ENCODE peak calls at places on chromosome 5, in four cellular contexts. One of them, this sample, is unnamed.

GRCh38 chr5:43042626-43043399 is 2.7 kb upstream of the ANXA2R start:
- DNase-seq in GM12878: peak; percentile 55
- DNase-seq in GM23338: peak; percentile 55
- DNase-seq in HepG2: no peak
- DNase-seq in this sample: peak; percentile 37

GRCh38 chr5:96408276-96408777 is 24.7 kb downstream of the PCSK1 start:
- DNase-seq in GM12878: no peak
- DNase-seq in GM23338: no peak
- DNase-seq in HepG2: no peak
- DNase-seq in this sample: no peak

GRCh38 chr5:1809416-1810035 is 8.3 kb downstream of the NDUFS6 start:
- DNase-seq in GM12878: no peak
- DNase-seq in GM23338: no peak
- DNase-seq in HepG2: no peak
- DNase-seq in this sample: no peak

GRCh38 chr5:56951131-56951945 is 585 bp downstream of the MIER3 start:
- DNase-seq in GM12878: no peak
- DNase-seq in GM23338: peak; percentile 74
- DNase-seq in HepG2: no peak
- DNase-seq in this sample: peak; percentile 14

GRCh38 chr5:55140908-55141665 is 18.9 kb upstream of the GPX8 start:
- DNase-seq in GM12878: no peak
- DNase-seq in GM23338: no peak
- DNase-seq in HepG2: no peak
- DNase-seq in this sample: no peak

GRCh38 chr5:176700239-176700847 is 53.1 kb downstream of the TSPAN17 start:
- DNase-seq in GM12878: no peak
- DNase-seq in GM23338: peak; percentile 70
- DNase-seq in HepG2: no peak
- DNase-seq in this sample: peak; percentile 47

GRCh38 chr5:150302301-150303069 is at the start of gene ARSI:
- DNase-seq in GM12878: no peak
- DNase-seq in GM23338: peak; percentile 93
- DNase-seq in HepG2: no peak
- DNase-seq in this sample: peak; percentile 32

GRCh38 chr5:147965712-147966111 is 59.4 kb upstream of the C5orf46 start:
- DNase-seq in GM12878: no peak
- DNase-seq in GM23338: no peak
- DNase-seq in HepG2: no peak
- DNase-seq in this sample: no peak

GRCh38 chr5:1175801-1176472 is 25.5 kb upstream of the SLC6A19 start:
- DNase-seq in GM12878: no peak
- DNase-seq in GM23338: no peak
- DNase-seq in HepG2: no peak
- DNase-seq in this sample: no peak

GRCh38 chr5:115349001-115349817 is 52.8 kb upstream of the CCDC112 start:
- DNase-seq in GM12878: no peak
- DNase-seq in GM23338: no peak
- DNase-seq in HepG2: peak; percentile 69
- DNase-seq in this sample: peak; percentile 13

GRCh38 chr5:136985785-136986475 is 513.2 kb downstream of the SPOCK1 start:
- DNase-seq in GM12878: no peak
- DNase-seq in GM23338: no peak
- DNase-seq in HepG2: no peak
- DNase-seq in this sample: no peak

GRCh38 chr5:149410721-149411432 is 31.8 kb upstream of the IL17B start:
- DNase-seq in GM12878: no peak
- DNase-seq in GM23338: no peak
- DNase-seq in HepG2: peak; percentile 30
- DNase-seq in this sample: no peak

GRCh38 chr5:38069360-38069759 is 189.0 kb upstream of the EGFLAM start:
- DNase-seq in GM12878: no peak
- DNase-seq in GM23338: no peak
- DNase-seq in HepG2: peak; percentile 75
- DNase-seq in this sample: no peak

GRCh38 chr5:78633710-78634109 is 14.9 kb downstream of the LHFPL2 start:
- DNase-seq in GM12878: no peak
- DNase-seq in GM23338: no peak
- DNase-seq in HepG2: no peak
- DNase-seq in this sample: no peak

GRCh38 chr5:174409070-174409469 is 315.3 kb upstream of the MSX2 start:
- DNase-seq in GM12878: no peak
- DNase-seq in GM23338: peak; percentile 46
- DNase-seq in HepG2: no peak
- DNase-seq in this sample: peak; percentile 5

GRCh38 chr5:174412374-174412773 is 312.0 kb upstream of the MSX2 start:
- DNase-seq in GM12878: no peak
- DNase-seq in GM23338: no peak
- DNase-seq in HepG2: no peak
- DNase-seq in this sample: no peak

GRCh38 chr5:174411513-174411819 is 312.9 kb upstream of the MSX2 start:
- DNase-seq in GM12878: no peak
- DNase-seq in GM23338: no peak
- DNase-seq in HepG2: no peak
- DNase-seq in this sample: no peak

GRCh38 chr5:174409971-174410370 is 314.4 kb upstream of the MSX2 start:
- DNase-seq in GM12878: no peak
- DNase-seq in GM23338: no peak
- DNase-seq in HepG2: no peak
- DNase-seq in this sample: no peak

DNA sequence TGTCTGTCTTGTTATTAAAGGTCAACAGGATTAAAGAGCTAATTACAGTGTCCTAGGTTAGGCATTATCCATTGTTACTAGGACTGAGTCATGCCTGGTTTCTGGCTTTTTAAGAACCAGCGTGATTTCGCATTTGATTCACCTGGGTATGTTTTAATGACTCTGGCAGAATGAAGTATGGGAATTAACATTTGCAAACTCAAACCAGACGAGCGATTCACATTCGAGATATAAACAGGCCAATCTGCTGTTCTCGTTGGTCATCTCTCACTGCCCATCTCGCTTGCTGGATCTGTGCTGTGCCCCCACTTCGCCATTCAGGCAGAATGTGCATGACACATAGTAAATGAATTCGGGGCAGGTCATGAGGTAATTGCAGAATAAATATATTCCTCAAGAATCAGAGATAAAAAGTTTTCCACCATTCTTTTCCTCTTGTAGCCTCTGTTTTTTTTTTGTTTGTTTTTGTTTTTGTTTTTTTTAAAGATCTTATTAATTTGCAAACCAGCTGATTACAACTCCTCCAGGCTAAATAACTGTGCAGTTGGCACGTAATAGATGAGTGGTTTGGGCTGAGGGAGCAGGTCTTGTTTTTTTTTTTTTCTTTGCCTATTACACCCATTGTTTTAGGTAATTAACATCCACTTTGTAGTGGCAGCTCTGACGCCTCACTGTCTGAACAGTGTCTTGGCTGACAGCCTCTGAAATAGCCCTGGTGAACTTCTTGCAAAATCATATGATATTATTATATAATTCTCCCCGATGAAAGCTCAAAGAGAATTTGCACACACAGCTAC is 313.5 kb upstream of the MSX2 start:
- DNase-seq in GM12878: no peak
- DNase-seq in GM23338: no peak
- DNase-seq in HepG2: no peak
- DNase-seq in this sample: no peak
- TF ChIP-seq POLR2AphosphoS5 in GM12878: no peak
- TF ChIP-seq POLR2AphosphoS5 in GM23338: no peak
- TF ChIP-seq POLR2AphosphoS5 in HepG2: no peak
- TF ChIP-seq POLR2AphosphoS5 in this sample: no peak

DNA sequence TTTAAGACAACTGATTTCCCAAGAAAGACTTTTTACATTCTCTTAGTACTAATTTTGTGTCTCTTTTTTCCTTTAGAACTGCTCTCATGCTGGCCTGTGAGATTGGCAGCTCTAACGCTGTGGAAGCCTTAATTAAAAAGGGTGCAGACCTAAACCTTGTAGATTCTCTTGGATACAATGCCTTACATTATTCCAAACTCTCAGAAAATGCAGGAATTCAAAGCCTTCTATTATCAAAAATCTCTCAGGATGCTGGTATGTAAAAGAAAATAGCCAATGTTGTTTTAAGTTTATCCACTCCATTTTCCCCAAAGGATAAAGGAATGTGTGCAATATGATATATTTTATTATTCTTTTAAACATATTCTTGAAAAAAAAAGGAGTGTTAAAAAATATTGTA is 27.3 kb upstream of the TTC23L start:
- DNase-seq in GM12878: no peak
- DNase-seq in GM23338: no peak
- DNase-seq in HepG2: no peak
- DNase-seq in this sample: no peak
- TF ChIP-seq JUNB in GM12878: no peak
- TF ChIP-seq JUNB in GM23338: no peak
- TF ChIP-seq JUNB in HepG2: no peak
- TF ChIP-seq JUNB in this sample: no peak

DNA sequence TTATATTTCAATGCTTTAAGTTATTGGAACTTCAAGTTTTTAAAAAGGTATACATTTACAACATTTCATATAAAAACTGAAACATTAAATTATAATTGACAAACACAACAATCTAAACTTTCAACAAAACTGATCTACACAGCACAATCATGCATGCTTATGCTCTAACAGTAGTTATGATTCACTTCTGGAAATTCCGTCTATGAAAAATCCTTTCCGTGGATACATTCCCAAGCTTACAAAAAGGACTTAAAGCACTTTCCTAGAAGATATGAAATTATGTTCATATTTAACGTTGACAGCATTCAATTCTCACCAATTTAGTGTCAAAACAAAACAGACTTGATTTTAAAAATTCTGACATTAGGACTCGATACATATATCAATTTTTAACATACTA is 3.7 kb downstream of the HNRNPH1 start:
- DNase-seq in GM12878: no peak
- DNase-seq in GM23338: no peak
- DNase-seq in HepG2: no peak
- DNase-seq in this sample: no peak
- TF ChIP-seq POLR2AphosphoS5 in GM12878: no peak
- TF ChIP-seq POLR2AphosphoS5 in GM23338: no peak
- TF ChIP-seq POLR2AphosphoS5 in HepG2: no peak
- TF ChIP-seq POLR2AphosphoS5 in this sample: no peak

GRCh38 chr5:107826311-107827000 is 155.7 kb upstream of the EFNA5 start:
- DNase-seq in GM12878: no peak
- DNase-seq in GM23338: peak; percentile 91
- DNase-seq in HepG2: no peak
- DNase-seq in this sample: no peak
- TF ChIP-seq JUNB in GM12878: no peak
- TF ChIP-seq JUNB in GM23338: no peak
- TF ChIP-seq JUNB in HepG2: no peak
- TF ChIP-seq JUNB in this sample: no peak

DNA sequence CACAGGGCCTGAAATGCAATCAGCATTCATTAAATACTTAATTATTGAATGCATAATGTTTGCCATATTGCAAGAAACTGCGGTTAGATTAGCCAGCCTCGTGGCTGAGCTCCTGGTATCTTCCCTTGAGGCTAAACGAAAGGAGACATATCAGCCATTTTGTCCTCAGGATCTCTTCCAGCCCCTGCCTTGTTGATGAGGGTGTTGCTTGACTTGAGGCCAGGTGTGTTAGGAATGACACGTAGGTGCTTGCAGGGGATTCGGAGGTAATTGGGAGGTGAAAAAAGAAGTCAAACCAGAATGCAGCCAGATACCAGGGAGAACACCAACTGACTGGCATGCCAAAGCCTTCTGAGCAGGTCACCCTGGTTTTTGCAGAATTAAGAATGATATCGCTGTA is 12.5 kb downstream of the SH3RF2 start:
- DNase-seq in GM12878: no peak
- DNase-seq in GM23338: no peak
- DNase-seq in HepG2: no peak
- DNase-seq in this sample: no peak
- TF ChIP-seq POLR2AphosphoS5 in GM12878: no peak
- TF ChIP-seq POLR2AphosphoS5 in GM23338: no peak
- TF ChIP-seq POLR2AphosphoS5 in HepG2: no peak
- TF ChIP-seq POLR2AphosphoS5 in this sample: no peak

GRCh38 chr5:65481635-65482271 is at the start of gene ADAMTS6:
- DNase-seq in GM12878: peak; percentile 55
- DNase-seq in GM23338: peak; percentile 91
- DNase-seq in HepG2: peak; percentile 70
- DNase-seq in this sample: peak; percentile 71

GRCh38 chr5:65483474-65484346 is 2.0 kb upstream of the ADAMTS6 start:
- DNase-seq in GM12878: peak; percentile 36
- DNase-seq in GM23338: peak; percentile 82
- DNase-seq in HepG2: peak; percentile 63
- DNase-seq in this sample: peak; percentile 48

GRCh38 chr5:65482727-65483473 is 1.2 kb upstream of the ADAMTS6 start:
- DNase-seq in GM12878: peak; percentile 17
- DNase-seq in GM23338: peak; percentile 85
- DNase-seq in HepG2: peak; percentile 21
- DNase-seq in this sample: peak; percentile 48

GRCh38 chr5:65481171-65481575 is 547 bp downstream of the ADAMTS6 start:
- DNase-seq in GM12878: no peak
- DNase-seq in GM23338: no peak
- DNase-seq in HepG2: no peak
- DNase-seq in this sample: no peak

GRCh38 chr5:65482280-65482726 is 583 bp upstream of the ADAMTS6 start:
- DNase-seq in GM12878: no peak
- DNase-seq in GM23338: no peak
- DNase-seq in HepG2: no peak
- DNase-seq in this sample: peak; percentile 14
- TF ChIP-seq JUNB in GM12878: no peak
- TF ChIP-seq JUNB in GM23338: no peak
- TF ChIP-seq JUNB in HepG2: no peak
- TF ChIP-seq JUNB in this sample: no peak

DNA sequence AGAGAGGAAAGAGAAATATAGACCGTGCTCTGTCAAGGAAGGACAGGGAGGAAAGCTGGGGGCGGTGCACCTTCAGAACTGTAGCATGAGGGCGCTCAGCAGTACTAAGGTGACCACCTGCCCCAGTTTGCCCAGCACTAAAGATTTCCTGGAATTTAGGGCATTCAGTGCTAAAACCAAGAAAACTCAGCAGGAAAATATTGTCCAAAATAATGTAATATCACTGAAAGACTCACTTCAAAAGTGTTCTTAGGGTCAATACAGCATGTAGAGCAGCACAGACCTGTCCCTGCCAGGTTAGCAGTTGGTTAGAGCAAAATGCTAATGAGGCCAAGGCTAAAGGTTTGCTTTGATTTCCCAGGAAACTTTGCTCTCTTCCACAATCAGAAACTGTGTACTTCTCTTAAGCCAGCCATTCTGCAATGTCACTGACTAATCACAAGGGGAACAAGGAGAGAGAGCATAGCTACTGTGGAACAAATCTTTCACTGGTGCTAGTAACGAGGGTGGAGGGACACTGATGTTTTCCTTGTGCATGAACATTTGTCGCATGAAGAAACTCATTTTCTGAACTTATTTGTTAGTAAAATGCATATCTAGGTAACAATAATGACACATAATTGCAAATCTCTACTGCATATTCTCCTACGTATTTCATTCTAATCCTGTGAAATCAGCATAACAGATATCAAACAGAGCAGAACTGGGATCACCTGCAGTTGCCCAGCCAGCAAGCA is 53.0 kb upstream of the GRAMD2B start:
- DNase-seq in GM12878: no peak
- DNase-seq in GM23338: peak; percentile 45
- DNase-seq in HepG2: peak; percentile 83
- DNase-seq in this sample: no peak
- TF ChIP-seq POLR2AphosphoS5 in GM12878: no peak
- TF ChIP-seq POLR2AphosphoS5 in GM23338: no peak
- TF ChIP-seq POLR2AphosphoS5 in HepG2: peak; percentile 59
- TF ChIP-seq POLR2AphosphoS5 in this sample: no peak

GRCh38 chr5:139267481-139267880 is 26.1 kb upstream of the MATR3 start:
- DNase-seq in GM12878: no peak
- DNase-seq in GM23338: no peak
- DNase-seq in HepG2: no peak
- DNase-seq in this sample: no peak
- TF ChIP-seq JUNB in GM12878: no peak
- TF ChIP-seq JUNB in GM23338: no peak
- TF ChIP-seq JUNB in HepG2: no peak
- TF ChIP-seq JUNB in this sample: no peak